ENCODE peak calls at places on chromosome 5, in eight cellular contexts. R is HTR-8/SVneo, V is Calu3, O is AG04450, I is HEK293T, G is transverse colon, B is NCI-H1105, X is tibial nerve. A is an unnamed sample.
A peak's percentile ranks its signal among the peaks of the same experiment; 100 is the strongest.

GRCh38 chr5:144042157-144042556 is 128.3 kb downstream of the YIPF5 start:
- DNase-seq in R (no peak), V (no peak), O (no peak), I (no peak), G (no peak), B (no peak), X (no peak), A (no peak)

GRCh38 chr5:139422307-139422893 is 16.9 kb downstream of the DNAJC18 start:
- DNase-seq in R (peak; percentile 85), V (peak; percentile 59), O (peak; percentile 51), I (peak; percentile 79), G (no peak), B (peak; percentile 1), X (peak; percentile 89), A (peak; percentile 46)

GRCh38 chr5:151038801-151039238 is 18.4 kb downstream of the GPX3 start:
- DNase-seq in R (no peak), V (no peak), O (no peak), I (no peak), G (no peak), B (no peak), X (no peak), A (no peak)

GRCh38 chr5:108461628-108462367 is 79.9 kb upstream of the FBXL17 start:
- DNase-seq in R (no peak), V (no peak), O (peak; percentile 7), I (no peak), G (no peak), B (no peak), X (no peak), A (no peak)

GRCh38 chr5:81802625-81803024 is 51.7 kb upstream of the SSBP2 start:
- DNase-seq in R (no peak), V (no peak), O (no peak), I (no peak), G (no peak), B (no peak), X (no peak), A (no peak)

GRCh38 chr5:132237670-132238069 is 10.0 kb upstream of the P4HA2 start:
- DNase-seq in R (no peak), V (no peak), O (no peak), I (no peak), G (peak; percentile 1), B (no peak), X (no peak), A (no peak)

GRCh38 chr5:135013445-135013844 is 20.6 kb downstream of the PITX1 start:
- DNase-seq in R (no peak), V (no peak), O (no peak), I (no peak), G (no peak), B (no peak), X (no peak), A (no peak)

GRCh38 chr5:98651715-98652114 is 121.7 kb upstream of the RGMB start:
- DNase-seq in R (no peak), V (no peak), O (no peak), I (no peak), G (no peak), B (no peak), X (no peak), A (no peak)

GRCh38 chr5:168291961-168292782 is 727 bp downstream of the WWC1 start:
- DNase-seq in R (no peak), V (peak; percentile 60), O (no peak), I (peak; percentile 65), G (peak; percentile 29), B (no peak), X (no peak), A (no peak)

GRCh38 chr5:31692561-31693221 is 53.8 kb downstream of the PDZD2 start:
- DNase-seq in R (no peak), V (no peak), O (no peak), I (no peak), G (no peak), B (no peak), X (peak; percentile 44), A (no peak)

GRCh38 chr5:69404659-69405330 is 10.1 kb upstream of the MARVELD2 start:
- DNase-seq in R (no peak), V (no peak), O (no peak), I (no peak), G (no peak), B (no peak), X (no peak), A (no peak)

GRCh38 chr5:106374956-106375355 is 1295.8 kb downstream of the EFNA5 start:
- DNase-seq in R (no peak), V (no peak), O (no peak), I (no peak), G (no peak), B (no peak), X (no peak), A (no peak)

GRCh38 chr5:53091304-53091703 is 18.3 kb downstream of the MOCS2 start:
- DNase-seq in R (peak; percentile 61), V (no peak), O (peak; percentile 36), I (no peak), G (no peak), B (no peak), X (no peak), A (no peak)

GRCh38 chr5:8831854-8832253 is 714.0 kb downstream of the SEMA5A start:
- DNase-seq in R (no peak), V (no peak), O (no peak), I (no peak), G (no peak), B (no peak), X (no peak), A (no peak)

GRCh38 chr5:130135506-130135905 is 231.2 kb downstream of the CHSY3 start:
- DNase-seq in R (no peak), V (no peak), O (no peak), I (no peak), G (no peak), B (no peak), X (no peak), A (no peak)